ENCODE peak calls at places on chromosomes 16 and 17, in ten cellular contexts. W is right cardiac atrium, H is right lobe of liver, I is mucosa of descending colon, V is prostate gland, T is spleen, Z is tibial nerve, G is Caco-2, D is ovary, X is transverse colon. Q is an unnamed sample.

GRCh38 chr16:54411555-54411954 is 125.0 kb upstream of the IRX3 start:
- DNase-seq in W (peak; percentile 74), H (no peak), I (no peak), V (no peak), T (no peak), Z (no peak), G (no peak), D (no peak), X (no peak), Q (no peak)

GRCh38 chr17:43772877-43773648 is 5.7 kb downstream of the DUSP3 start:
- DNase-seq in W (peak; percentile 63), H (peak; percentile 52), I (no peak), V (no peak), T (peak; percentile 77), Z (peak; percentile 35), G (no peak), D (no peak), X (no peak), Q (no peak)

GRCh38 chr17:13646411-13646810 is 44.7 kb upstream of the HS3ST3A1 start:
- DNase-seq in W (no peak), H (no peak), I (no peak), V (no peak), T (no peak), Z (no peak), G (no peak), D (no peak), X (no peak), Q (no peak)

GRCh38 chr16:53105565-53105964 is 50.8 kb downstream of the CHD9 start:
- DNase-seq in W (no peak), H (no peak), I (no peak), V (no peak), T (no peak), Z (no peak), G (no peak), D (no peak), X (no peak), Q (no peak)

GRCh38 chr17:340074-340473 is 12.5 kb downstream of the RPH3AL start:
- DNase-seq in W (no peak), H (peak; percentile 49), I (peak; percentile 41), V (no peak), T (peak; percentile 46), Z (no peak), G (no peak), D (no peak), X (no peak), Q (no peak)

GRCh38 chr17:73293480-73293911 is 18.3 kb downstream of the CDC42EP4 start:
- DNase-seq in W (peak; percentile 64), H (peak; percentile 90), I (no peak), V (peak; percentile 78), T (no peak), Z (no peak), G (no peak), D (no peak), X (peak; percentile 51), Q (peak; percentile 81)

GRCh38 chr17:64377769-64378282 is 12.8 kb downstream of the PECAM1 start:
- DNase-seq in W (no peak), H (no peak), I (no peak), V (no peak), T (no peak), Z (no peak), G (peak; percentile 30), D (no peak), X (no peak), Q (no peak)

GRCh38 chr17:7476474-7476873 is 3.0 kb downstream of the ZBTB4 start:
- DNase-seq in W (peak; percentile 1), H (no peak), I (no peak), V (no peak), T (no peak), Z (no peak), G (no peak), D (no peak), X (no peak), Q (no peak)

GRCh38 chr17:44272321-44272951 is 4.5 kb upstream of the SLC4A1 start:
- DNase-seq in W (no peak), H (no peak), I (no peak), V (no peak), T (no peak), Z (no peak), G (no peak), D (no peak), X (no peak), Q (no peak)

GRCh38 chr16:2006317-2006716 is 3.3 kb downstream of the ZNF598 start:
- DNase-seq in W (no peak), H (no peak), I (no peak), V (no peak), T (peak; percentile 65), Z (no peak), G (no peak), D (peak; percentile 26), X (no peak), Q (no peak)

GRCh38 chr16:2008631-2009301 is 855 bp downstream of the ZNF598 start:
- DNase-seq in W (no peak), H (peak; percentile 90), I (peak; percentile 62), V (no peak), T (peak; percentile 82), Z (no peak), G (peak; percentile 26), D (peak; percentile 46), X (no peak), Q (no peak)

GRCh38 chr16:2007081-2007836 is 2.4 kb downstream of the ZNF598 start:
- DNase-seq in W (no peak), H (no peak), I (peak; percentile 59), V (no peak), T (peak; percentile 74), Z (no peak), G (no peak), D (peak; percentile 34), X (no peak), Q (peak; percentile 68)

GRCh38 chr16:2009302-2009711 is 314 bp downstream of the ZNF598 start:
- DNase-seq in W (no peak), H (peak; percentile 61), I (peak; percentile 70), V (no peak), T (peak; percentile 89), Z (no peak), G (peak; percentile 33), D (peak; percentile 56), X (no peak), Q (peak; percentile 88)

DNA sequence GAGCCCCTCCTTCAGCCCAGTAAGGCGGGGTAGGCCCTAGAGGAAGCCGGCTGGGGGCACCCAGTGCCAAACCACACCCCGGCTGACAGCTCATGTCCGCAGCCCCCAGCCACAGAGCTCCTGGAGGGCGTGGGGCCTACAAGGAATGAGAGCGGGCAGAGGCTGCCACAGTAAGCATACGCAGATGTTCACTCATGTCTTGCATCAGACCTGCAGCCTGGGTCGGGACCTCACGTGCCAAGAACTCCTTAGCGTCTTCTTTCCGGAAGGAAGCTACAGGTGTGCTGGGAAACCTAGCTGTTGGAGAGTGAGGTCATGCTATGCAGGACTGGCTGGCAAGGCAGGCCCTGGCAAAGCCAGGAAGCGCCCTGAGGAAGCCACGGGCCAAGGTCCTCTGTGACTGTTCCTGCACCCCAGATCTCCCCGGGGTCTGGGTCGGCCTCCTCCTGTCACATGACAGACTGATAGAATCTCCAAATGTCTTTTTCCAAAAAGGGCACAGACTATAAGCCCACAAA is 1.6 kb downstream of the ZNF598 start:
- DNase-seq in W (no peak), H (no peak), I (peak; percentile 80), V (no peak), T (peak; percentile 79), Z (no peak), G (no peak), D (peak; percentile 41), X (peak; percentile 68), Q (peak; percentile 76)
- H3K4me1 ChIP-seq in W (peaks cover 14% of the 10 kb centered on the region), H (no peaks in the 10 kb centered on the region), I (peaks cover 40% of the 10 kb centered on the region), V (peaks cover 29% of the 10 kb centered on the region), T (peaks cover 67% of the 10 kb centered on the region), Z (peaks cover 69% of the 10 kb centered on the region), G (peaks cover 15% of the 10 kb centered on the region), D (peaks cover 26% of the 10 kb centered on the region), X (peaks cover 36% of the 10 kb centered on the region), Q (peaks cover 40% of the 10 kb centered on the region)

DNA sequence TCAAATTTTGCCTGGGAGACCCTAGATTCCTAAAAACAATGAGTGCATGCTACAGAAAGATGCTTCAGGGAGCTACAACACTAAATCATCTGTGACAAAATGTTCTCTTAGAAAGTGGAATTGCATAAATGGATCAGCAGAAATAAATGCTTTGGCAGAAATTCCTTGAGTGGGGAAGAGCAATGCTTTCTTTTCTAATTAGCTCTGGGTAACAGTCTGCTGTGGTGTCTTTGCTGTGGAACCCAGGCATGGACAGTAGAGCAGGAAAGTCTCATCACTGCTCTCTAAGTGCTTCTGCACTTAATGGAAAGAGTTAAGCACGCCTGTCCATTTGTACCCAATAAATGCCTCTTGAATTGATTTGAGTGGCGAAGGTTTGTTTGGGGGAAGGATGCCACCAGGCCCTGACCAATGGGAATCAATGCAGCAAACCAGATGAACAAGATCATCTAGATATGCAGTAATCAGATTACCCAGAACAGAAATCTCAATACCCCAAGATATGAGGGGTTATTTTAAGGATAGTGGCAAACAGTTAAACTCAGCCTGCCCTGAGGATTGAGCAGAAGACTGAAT is 13.5 kb downstream of the HLF start:
- DNase-seq in W (no peak), H (no peak), I (no peak), V (no peak), T (no peak), Z (no peak), G (no peak), D (no peak), X (no peak), Q (no peak)
- H3K4me1 ChIP-seq in W (peaks cover 16% of the 10 kb centered on the region), H (peaks cover 4% of the 10 kb centered on the region), I (no peaks in the 10 kb centered on the region), V (peaks cover 8% of the 10 kb centered on the region), T (peaks cover 13% of the 10 kb centered on the region), Z (peaks cover 84% of the 10 kb centered on the region), G (peaks cover 2% of the 10 kb centered on the region), D (peaks cover 48% of the 10 kb centered on the region), X (peaks cover 3% of the 10 kb centered on the region), Q (peaks cover 9% of the 10 kb centered on the region)

GRCh38 chr17:79799538-79800324 is 2.9 kb upstream of the CBX8 start:
- DNase-seq in W (no peak), H (no peak), I (no peak), V (no peak), T (no peak), Z (no peak), G (no peak), D (no peak), X (no peak), Q (peak; percentile 53)

GRCh38 chr17:79802736-79803420 is 6.0 kb upstream of the CBX8 start:
- DNase-seq in W (no peak), H (no peak), I (no peak), V (no peak), T (no peak), Z (no peak), G (no peak), D (no peak), X (no peak), Q (no peak)

GRCh38 chr17:79800325-79801155 is 3.7 kb upstream of the CBX8 start:
- DNase-seq in W (peak; percentile 51), H (no peak), I (no peak), V (no peak), T (no peak), Z (no peak), G (peak; percentile 69), D (no peak), X (peak; percentile 63), Q (no peak)

GRCh38 chr17:79802039-79802735 is 5.3 kb upstream of the CBX8 start:
- DNase-seq in W (no peak), H (no peak), I (no peak), V (no peak), T (no peak), Z (no peak), G (no peak), D (no peak), X (no peak), Q (no peak)

GRCh38 chr17:79801156-79802038 is 4.5 kb upstream of the CBX8 start:
- DNase-seq in W (peak; percentile 53), H (no peak), I (no peak), V (peak; percentile 54), T (no peak), Z (no peak), G (peak; percentile 77), D (no peak), X (peak; percentile 55), Q (no peak)
- H3K4me1 ChIP-seq in W (no peaks in the 10 kb centered on the region), H (no peaks in the 10 kb centered on the region), I (peaks cover 51% of the 10 kb centered on the region), V (peaks cover 13% of the 10 kb centered on the region), T (peaks cover 78% of the 10 kb centered on the region), Z (peaks cover 67% of the 10 kb centered on the region), G (peaks cover 33% of the 10 kb centered on the region), D (peaks cover 9% of the 10 kb centered on the region), X (peaks cover 11% of the 10 kb centered on the region), Q (peaks cover 28% of the 10 kb centered on the region)

GRCh38 chr17:77208217-77208808 is 67.5 kb downstream of the SEC14L1 start:
- DNase-seq in W (no peak), H (no peak), I (peak; percentile 8), V (peak; percentile 36), T (no peak), Z (peak; percentile 35), G (peak; percentile 69), D (no peak), X (no peak), Q (no peak)
- H3K4me1 ChIP-seq in W (no peaks in the 10 kb centered on the region), H (no peaks in the 10 kb centered on the region), I (no peaks in the 10 kb centered on the region), V (peaks cover 6% of the 10 kb centered on the region), T (peaks cover 62% of the 10 kb centered on the region), Z (peaks cover 61% of the 10 kb centered on the region), G (peaks cover 13% of the 10 kb centered on the region), D (no peaks in the 10 kb centered on the region), X (no peaks in the 10 kb centered on the region), Q (peaks cover 52% of the 10 kb centered on the region)